ENCODE peak calls at places on chromosomes 3 and 15, in five cellular contexts. One of them, this sample, is unnamed.

GRCh38 chr3:17201538-17201937 is 316.8 kb downstream of the PLCL2 start:
- DNase-seq in HFF-Myc: no peak
- DNase-seq in coronary artery: no peak
- DNase-seq in fibroblast of the aortic adventitia: no peak
- DNase-seq in nephron progenitor cell: no peak
- DNase-seq in this sample: no peak

GRCh38 chr3:48155122-48155521 is 33.1 kb downstream of the CDC25A start:
- DNase-seq in HFF-Myc: peak; percentile 20
- DNase-seq in coronary artery: no peak
- DNase-seq in fibroblast of the aortic adventitia: peak; percentile 83
- DNase-seq in nephron progenitor cell: no peak
- DNase-seq in this sample: peak; percentile 41

GRCh38 chr3:9553021-9553948 is at the start of gene LHFPL4:
- DNase-seq in HFF-Myc: no peak
- DNase-seq in coronary artery: no peak
- DNase-seq in fibroblast of the aortic adventitia: no peak
- DNase-seq in nephron progenitor cell: peak; percentile 12
- DNase-seq in this sample: no peak

GRCh38 chr3:50165388-50166308 is 10.5 kb downstream of the SEMA3F start:
- DNase-seq in HFF-Myc: no peak
- DNase-seq in coronary artery: peak; percentile 86
- DNase-seq in fibroblast of the aortic adventitia: peak; percentile 96
- DNase-seq in nephron progenitor cell: no peak
- DNase-seq in this sample: no peak

GRCh38 chr3:13644341-13645082 is 95.6 kb downstream of the FBLN2 start:
- DNase-seq in HFF-Myc: no peak
- DNase-seq in coronary artery: no peak
- DNase-seq in fibroblast of the aortic adventitia: peak; percentile 63
- DNase-seq in nephron progenitor cell: no peak
- DNase-seq in this sample: peak; percentile 5

GRCh38 chr3:154943981-154944380 is 136.1 kb upstream of the MME start:
- DNase-seq in HFF-Myc: no peak
- DNase-seq in coronary artery: no peak
- DNase-seq in fibroblast of the aortic adventitia: no peak
- DNase-seq in nephron progenitor cell: no peak
- DNase-seq in this sample: no peak

GRCh38 chr3:76470285-76470684 is 569.6 kb upstream of the ROBO2 start:
- DNase-seq in HFF-Myc: no peak
- DNase-seq in coronary artery: no peak
- DNase-seq in fibroblast of the aortic adventitia: no peak
- DNase-seq in nephron progenitor cell: no peak
- DNase-seq in this sample: no peak

GRCh38 chr3:175601521-175601920 is 742.4 kb downstream of the NAALADL2 start:
- DNase-seq in HFF-Myc: no peak
- DNase-seq in coronary artery: no peak
- DNase-seq in fibroblast of the aortic adventitia: no peak
- DNase-seq in nephron progenitor cell: no peak
- DNase-seq in this sample: peak; percentile 8

GRCh38 chr3:12158387-12159226 is at the start of gene TIMP4:
- DNase-seq in HFF-Myc: no peak
- DNase-seq in coronary artery: peak; percentile 83
- DNase-seq in fibroblast of the aortic adventitia: peak; percentile 35
- DNase-seq in nephron progenitor cell: peak; percentile 56
- DNase-seq in this sample: peak; percentile 63

GRCh38 chr15:29141206-29141907 is 128.3 kb downstream of the NSMCE3 start:
- DNase-seq in HFF-Myc: no peak
- DNase-seq in coronary artery: peak; percentile 59
- DNase-seq in fibroblast of the aortic adventitia: no peak
- DNase-seq in nephron progenitor cell: no peak
- DNase-seq in this sample: no peak

GRCh38 chr3:134879991-134880390 is 84.9 kb downstream of the EPHB1 start:
- DNase-seq in HFF-Myc: no peak
- DNase-seq in coronary artery: no peak
- DNase-seq in fibroblast of the aortic adventitia: no peak
- DNase-seq in nephron progenitor cell: no peak
- DNase-seq in this sample: no peak

GRCh38 chr3:151386063-151386462 is 1.5 kb upstream of the P2RY12 start:
- DNase-seq in HFF-Myc: peak; percentile 43
- DNase-seq in coronary artery: no peak
- DNase-seq in fibroblast of the aortic adventitia: no peak
- DNase-seq in nephron progenitor cell: no peak
- DNase-seq in this sample: no peak

GRCh38 chr3:105157766-105158085 is 209.0 kb upstream of the ALCAM start:
- DNase-seq in HFF-Myc: no peak
- DNase-seq in coronary artery: no peak
- DNase-seq in fibroblast of the aortic adventitia: no peak
- DNase-seq in nephron progenitor cell: no peak
- DNase-seq in this sample: no peak

GRCh38 chr15:29952245-29952644 is 130.0 kb upstream of the TJP1 start:
- DNase-seq in HFF-Myc: no peak
- DNase-seq in coronary artery: no peak
- DNase-seq in fibroblast of the aortic adventitia: no peak
- DNase-seq in nephron progenitor cell: no peak
- DNase-seq in this sample: no peak

GRCh38 chr3:4656059-4656458 is 162.9 kb downstream of the ITPR1 start:
- DNase-seq in HFF-Myc: peak; percentile 43
- DNase-seq in coronary artery: peak; percentile 80
- DNase-seq in fibroblast of the aortic adventitia: peak; percentile 75
- DNase-seq in nephron progenitor cell: peak; percentile 58
- DNase-seq in this sample: peak; percentile 83

GRCh38 chr3:185363662-185364203 is 797 bp downstream of the MAP3K13 start:
- DNase-seq in HFF-Myc: no peak
- DNase-seq in coronary artery: no peak
- DNase-seq in fibroblast of the aortic adventitia: no peak
- DNase-seq in nephron progenitor cell: no peak
- DNase-seq in this sample: no peak

GRCh38 chr3:79361748-79362378 is 405.9 kb downstream of the ROBO1 start:
- DNase-seq in HFF-Myc: peak; percentile 29
- DNase-seq in coronary artery: no peak
- DNase-seq in fibroblast of the aortic adventitia: peak; percentile 67
- DNase-seq in nephron progenitor cell: peak; percentile 16
- DNase-seq in this sample: peak; percentile 66

GRCh38 chr15:64149424-64150235 is 1.9 kb upstream of the SNX22 start:
- DNase-seq in HFF-Myc: no peak
- DNase-seq in coronary artery: peak; percentile 5
- DNase-seq in fibroblast of the aortic adventitia: no peak
- DNase-seq in nephron progenitor cell: no peak
- DNase-seq in this sample: no peak

GRCh38 chr3:127287840-127288239 is at the start of gene PRR20G:
- DNase-seq in HFF-Myc: no peak
- DNase-seq in coronary artery: no peak
- DNase-seq in fibroblast of the aortic adventitia: no peak
- DNase-seq in nephron progenitor cell: no peak
- DNase-seq in this sample: no peak

GRCh38 chr3:101518421-101518871 is 5.4 kb upstream of the SENP7 start:
- DNase-seq in HFF-Myc: no peak
- DNase-seq in coronary artery: no peak
- DNase-seq in fibroblast of the aortic adventitia: no peak
- DNase-seq in nephron progenitor cell: no peak
- DNase-seq in this sample: peak; percentile 16

GRCh38 chr3:63193647-63194046 is 84.5 kb upstream of the SYNPR start:
- DNase-seq in HFF-Myc: peak; percentile 7
- DNase-seq in coronary artery: no peak
- DNase-seq in fibroblast of the aortic adventitia: peak; percentile 32
- DNase-seq in nephron progenitor cell: no peak
- DNase-seq in this sample: peak; percentile 46

GRCh38 chr15:69009353-69009752 is 5.1 kb upstream of the NOX5 start:
- DNase-seq in HFF-Myc: no peak
- DNase-seq in coronary artery: no peak
- DNase-seq in fibroblast of the aortic adventitia: no peak
- DNase-seq in nephron progenitor cell: no peak
- DNase-seq in this sample: no peak

GRCh38 chr15:97867870-97868269 is 92.6 kb upstream of the ARRDC4 start:
- DNase-seq in HFF-Myc: no peak
- DNase-seq in coronary artery: no peak
- DNase-seq in fibroblast of the aortic adventitia: no peak
- DNase-seq in nephron progenitor cell: no peak
- DNase-seq in this sample: no peak

GRCh38 chr3:103057477-103057876 is 622.7 kb downstream of the ZPLD1 start:
- DNase-seq in HFF-Myc: no peak
- DNase-seq in coronary artery: no peak
- DNase-seq in fibroblast of the aortic adventitia: no peak
- DNase-seq in nephron progenitor cell: no peak
- DNase-seq in this sample: no peak
- TF ChIP-seq CTCF in HFF-Myc: no peak
- TF ChIP-seq CTCF in coronary artery: no peak
- TF ChIP-seq CTCF in fibroblast of the aortic adventitia: no peak
- TF ChIP-seq CTCF in nephron progenitor cell: no peak
- TF ChIP-seq CTCF in this sample: no peak

DNA sequence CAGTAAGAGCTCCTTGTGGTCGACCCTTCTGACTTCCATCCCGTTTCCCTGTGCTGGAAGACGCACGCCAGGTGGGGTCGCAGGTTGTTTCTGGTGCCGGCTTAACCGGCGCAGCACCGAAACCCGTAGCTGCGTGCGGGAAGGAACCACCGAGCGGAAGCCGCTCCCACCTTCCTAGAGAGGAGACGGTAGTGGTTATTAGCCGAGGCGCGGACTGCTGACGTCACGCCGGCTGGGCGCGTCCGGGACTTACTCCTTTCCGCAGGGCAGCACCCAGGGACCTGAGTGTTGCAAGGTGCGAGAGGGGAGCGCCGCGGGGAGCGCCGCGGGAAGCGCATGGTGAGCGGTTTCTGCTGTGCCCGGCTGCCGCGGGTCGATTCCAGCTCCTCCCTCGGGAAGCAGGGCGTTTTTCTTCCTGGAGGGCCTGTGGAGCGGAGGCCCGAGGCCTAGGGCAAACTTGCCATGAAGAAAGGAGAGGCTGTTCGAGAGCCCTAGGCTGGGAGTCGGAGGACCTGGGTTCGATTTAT is at the start of gene ZNF501:
- DNase-seq in HFF-Myc: peak; percentile 47
- DNase-seq in coronary artery: peak; percentile 96
- DNase-seq in fibroblast of the aortic adventitia: peak; percentile 92
- DNase-seq in nephron progenitor cell: peak; percentile 74
- DNase-seq in this sample: peak; percentile 95
- TF ChIP-seq CTCF in HFF-Myc: no peak
- TF ChIP-seq CTCF in coronary artery: no peak
- TF ChIP-seq CTCF in fibroblast of the aortic adventitia: no peak
- TF ChIP-seq CTCF in nephron progenitor cell: no peak
- TF ChIP-seq CTCF in this sample: no peak

DNA sequence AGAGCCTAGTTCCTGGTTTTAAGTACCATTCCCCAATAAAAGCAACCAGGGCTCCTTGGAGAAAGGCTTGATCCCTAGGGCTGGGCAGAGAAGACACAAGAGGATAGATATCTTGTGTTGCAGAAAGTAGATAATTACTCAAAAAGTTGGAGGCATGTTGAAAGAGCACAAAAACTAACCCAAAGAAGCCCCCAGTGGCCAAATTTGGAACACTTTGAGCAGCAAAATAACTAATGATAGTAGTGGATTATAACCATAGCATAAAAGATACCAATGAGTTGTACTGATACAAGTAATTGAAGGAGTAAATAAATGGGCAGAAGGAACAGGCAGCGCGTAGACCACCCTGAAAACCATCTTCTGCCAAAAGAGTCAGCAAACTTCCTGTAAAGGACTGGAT is 12.0 kb downstream of the EXOSC7 start:
- DNase-seq in HFF-Myc: no peak
- DNase-seq in coronary artery: no peak
- DNase-seq in fibroblast of the aortic adventitia: peak; percentile 18
- DNase-seq in nephron progenitor cell: no peak
- DNase-seq in this sample: peak; percentile 26
- TF ChIP-seq CTCF in HFF-Myc: peak; percentile 42
- TF ChIP-seq CTCF in coronary artery: no peak
- TF ChIP-seq CTCF in fibroblast of the aortic adventitia: peak; percentile 61
- TF ChIP-seq CTCF in nephron progenitor cell: peak; percentile 33
- TF ChIP-seq CTCF in this sample: peak; percentile 56

GRCh38 chr3:114584734-114585371 is 291.0 kb downstream of the TIGIT start:
- DNase-seq in HFF-Myc: no peak
- DNase-seq in coronary artery: no peak
- DNase-seq in fibroblast of the aortic adventitia: peak; percentile 18
- DNase-seq in nephron progenitor cell: no peak
- DNase-seq in this sample: peak; percentile 28
- TF ChIP-seq CTCF in HFF-Myc: no peak
- TF ChIP-seq CTCF in coronary artery: no peak
- TF ChIP-seq CTCF in fibroblast of the aortic adventitia: no peak
- TF ChIP-seq CTCF in nephron progenitor cell: no peak
- TF ChIP-seq CTCF in this sample: no peak

DNA sequence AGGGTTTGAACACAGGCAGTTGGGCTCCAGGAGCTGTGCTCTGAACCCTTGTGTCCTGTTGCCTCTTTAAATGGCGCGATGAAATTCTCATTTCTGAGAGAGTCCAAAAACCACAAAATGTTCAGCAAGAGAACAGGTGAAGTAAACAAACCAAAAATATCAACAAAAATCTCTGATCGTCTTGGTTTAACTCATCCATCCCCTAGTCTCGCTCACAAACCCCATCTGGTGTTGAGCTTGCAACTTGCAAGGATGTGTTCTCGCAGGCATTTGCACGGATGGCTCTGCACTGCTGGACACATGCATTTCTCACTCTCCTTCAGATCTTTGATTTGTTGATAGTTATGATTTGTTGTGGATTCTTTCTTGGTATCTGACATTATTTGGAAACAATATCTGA is 31.1 kb downstream of the FAH start:
- DNase-seq in HFF-Myc: no peak
- DNase-seq in coronary artery: no peak
- DNase-seq in fibroblast of the aortic adventitia: no peak
- DNase-seq in nephron progenitor cell: no peak
- DNase-seq in this sample: peak; percentile 19
- TF ChIP-seq CTCF in HFF-Myc: peak; percentile 31
- TF ChIP-seq CTCF in coronary artery: no peak
- TF ChIP-seq CTCF in fibroblast of the aortic adventitia: peak; percentile 3
- TF ChIP-seq CTCF in nephron progenitor cell: no peak
- TF ChIP-seq CTCF in this sample: peak; percentile 25